ENCODE peak calls at places on chromosomes 3 and 15, in five cellular contexts. A is neuronal stem cell, K is psoas muscle, G is heart right ventricle, X is adipocyte. O is an unnamed sample. For H3K9me3 and H3K27me3, the result is how much of the 10 kb centered on the place peaks cover.

GRCh38 chr3:155248531-155249187 is 44.8 kb downstream of the STRIT1 start:
- DNase-seq in G (no peak), K (no peak), X (no peak), A (no peak), O (no peak)

GRCh38 chr3:170703121-170703588 is 117.3 kb upstream of the SLC7A14 start:
- DNase-seq in K (no peak), X (peak), G (no peak), A (no peak), O (no peak)

GRCh38 chr3:70916375-70917055 is 604.1 kb upstream of the MDFIC2 start:
- DNase-seq in K (no peak), G (no peak), X (peak), A (no peak), O (no peak)

GRCh38 chr3:39272191-39272590 is 7.6 kb downstream of the CX3CR1 start:
- DNase-seq in X (no peak), K (no peak), A (no peak), G (no peak), O (no peak)

GRCh38 chr15:41671656-41672636 is 11.7 kb downstream of the MGA start:
- DNase-seq in K (no peak), G (no peak), A (no peak), X (no peak), O (no peak)

GRCh38 chr15:40044717-40045571 is 6.0 kb upstream of the SRP14 start:
- DNase-seq in K (peak), G (peak), X (peak), A (peak), O (peak)

GRCh38 chr3:41710646-41711388 is 251.1 kb downstream of the ULK4 start:
- DNase-seq in A (no peak), G (no peak), K (peak), X (peak), O (peak)

GRCh38 chr15:68528891-68529290 is 49.9 kb upstream of the CORO2B start:
- DNase-seq in A (no peak), X (no peak), G (no peak), K (no peak), O (no peak)

GRCh38 chr15:83300826-83301225 is 16.4 kb upstream of the BNC1 start:
- DNase-seq in X (no peak), K (no peak), G (no peak), A (no peak), O (no peak)

GRCh38 chr3:131163-131889 is 65.2 kb upstream of the CHL1 start:
- DNase-seq in K (no peak), G (no peak), A (no peak), X (no peak), O (no peak)

GRCh38 chr3:195697582-195698324 is 23.0 kb upstream of the MUC20 start:
- DNase-seq in X (peak), A (peak), K (no peak), G (no peak), O (peak)

GRCh38 chr15:94671845-94672524 is 440.6 kb downstream of the MCTP2 start:
- DNase-seq in A (peak), G (no peak), K (no peak), X (peak), O (peak)

GRCh38 chr3:59334585-59334984 is 284.8 kb upstream of the CFAP20DC start:
- DNase-seq in X (peak), K (no peak), G (no peak), A (no peak), O (no peak)

GRCh38 chr3:34449305-34449704 is 650.9 kb downstream of the PDCD6IP start:
- DNase-seq in K (no peak), X (no peak), G (no peak), A (no peak), O (no peak)
- H3K9me3 ChIP-seq in K (under half), X (under half), G (under half), A (under half), O (under half)

GRCh38 chr3:13200951-13201350 is 127.7 kb upstream of the IQSEC1 start:
- DNase-seq in K (peak), X (no peak), A (peak), G (no peak), O (peak)
- H3K27me3 ChIP-seq in K (under half), X (half or more), A (under half), G (under half), O (under half)

GRCh38 chr15:25226360-25226759 is 212.5 kb downstream of the UBE3A start:
- DNase-seq in X (no peak), G (peak), A (no peak), K (no peak), O (no peak)
- H3K9me3 ChIP-seq in X (under half), G (under half), A (under half), K (under half), O (under half)

DNA sequence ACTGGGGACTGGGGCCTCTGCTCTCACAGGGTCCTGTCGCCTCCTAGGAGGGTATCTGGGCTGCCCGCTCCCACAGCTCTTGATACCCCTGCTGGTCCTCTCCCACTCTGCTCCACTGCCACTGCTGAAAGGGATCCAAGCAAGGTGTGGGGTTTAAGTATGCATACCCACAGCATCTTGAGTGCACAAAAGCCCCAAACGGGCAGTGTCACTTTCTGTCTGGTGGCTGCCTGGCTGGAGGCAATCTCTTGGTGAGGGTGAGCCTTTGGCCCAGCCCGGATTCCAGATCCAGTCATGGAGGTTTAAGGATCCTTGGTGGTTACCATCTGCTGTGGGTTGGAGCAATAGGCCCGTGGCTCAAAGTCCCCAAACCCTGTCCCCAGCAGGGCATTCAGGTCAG is 4.6 kb upstream of the TJP1 start:
- DNase-seq in A (no peak), G (no peak), X (no peak), K (no peak), O (no peak)
- H3K27me3 ChIP-seq in A (under half), G (under half), X (under half), K (under half), O (under half)

DNA sequence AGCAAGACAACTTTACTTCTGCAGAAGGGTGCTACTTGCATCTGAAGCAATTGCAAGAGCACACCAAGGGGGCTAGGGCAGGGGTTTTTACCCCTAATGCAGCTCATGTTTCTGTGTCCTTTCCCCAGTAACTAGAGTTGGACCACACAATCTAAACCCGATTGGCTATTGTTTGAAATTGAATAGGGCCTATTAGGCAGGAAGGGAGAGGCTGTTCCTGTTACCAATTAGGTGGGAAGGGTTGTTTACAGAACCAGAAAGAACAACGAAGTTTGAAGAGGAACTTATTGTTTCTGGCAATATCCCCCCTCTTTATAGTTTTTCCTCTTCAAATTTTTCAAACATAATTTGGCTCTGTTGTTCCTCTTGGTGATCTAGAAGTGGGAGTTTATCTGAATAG is 85.5 kb downstream of the CHCHD4 start:
- DNase-seq in X (no peak), A (no peak), K (no peak), G (no peak), O (no peak)
- H3K9me3 ChIP-seq in X (under half), A (under half), K (under half), G (under half), O (under half)